ENCODE peak calls at places on chromosomes 7 and 10, in five cellular contexts. R is glomerular endothelial cell, Z is Kasumi-1, O is Right ventricle myocardium superior, K is Calu3. W is an unnamed sample.
A peak's percentile ranks its signal among the peaks of the same experiment; 100 is the strongest.

GRCh38 chr10:86062647-86063145 is 303.9 kb downstream of the GRID1 start:
- DNase-seq in Z (no peak), O (no peak), R (no peak), K (no peak), W (no peak)

GRCh38 chr10:62130948-62131347 is 137.7 kb downstream of the RTKN2 start:
- DNase-seq in K (peak; percentile 10), Z (peak; percentile 15), O (no peak), R (peak; percentile 97), W (no peak)

GRCh38 chr7:2613926-2614613 is 17.7 kb upstream of the TTYH3 start:
- DNase-seq in R (no peak), O (peak; percentile 76), K (no peak), Z (no peak), W (no peak)

GRCh38 chr7:26590709-26591108 is 273.7 kb downstream of the SKAP2 start:
- DNase-seq in O (no peak), Z (no peak), K (no peak), R (no peak), W (no peak)

GRCh38 chr7:149196151-149196704 is 882 bp downstream of the ZNF282 start:
- DNase-seq in K (no peak), O (no peak), Z (no peak), R (no peak), W (peak; percentile 29)

GRCh38 chr10:36393800-36394199 is 731.6 kb upstream of the ANKRD30A start:
- DNase-seq in K (no peak), Z (no peak), O (no peak), R (no peak), W (no peak)

GRCh38 chr10:125231116-125231812 is 70.9 kb upstream of the CTBP2 start:
- DNase-seq in R (no peak), O (no peak), Z (no peak), K (peak; percentile 58), W (peak; percentile 49)

GRCh38 chr10:672139-672538 is 17.3 kb downstream of the DIP2C start:
- DNase-seq in O (no peak), R (no peak), Z (no peak), K (no peak), W (no peak)

GRCh38 chr7:149440222-149440621 is 20.6 kb downstream of the ZNF777 start:
- DNase-seq in Z (no peak), O (no peak), R (no peak), K (no peak), W (no peak)

GRCh38 chr7:62361-63116 is 129.8 kb upstream of the FAM20C start:
- DNase-seq in K (no peak), R (no peak), O (peak; percentile 33), Z (no peak), W (no peak)

GRCh38 chr10:45526309-45526708 is 146.3 kb downstream of the ZFAND4 start:
- DNase-seq in R (no peak), O (no peak), K (no peak), Z (no peak), W (no peak)

GRCh38 chr7:140049339-140050024 is 13.3 kb downstream of the PARP12 start:
- DNase-seq in O (no peak), K (no peak), Z (no peak), R (no peak), W (peak; percentile 51)

W was measured in dermis microvascular lymphatic vessel endothelial cell.